ENCODE peak calls at places on chromosomes 4 and X, in nine cellular contexts. C is AML-193; P is GM03348; F is left lung; I is PC-3; D is stimulated activated CD4-positive, alpha-beta T cell treated with anti-CD3 and anti-CD28 coated beads, Interleukin-1b, Interleukin-23, amount 100 ng/mL, for 24 hours; Q is right cardiac atrium; T is cardiac septum; M is mammary epithelial cell. N is an unnamed sample.
A peak's percentile ranks its signal among the peaks of the same experiment; 100 is the strongest.

GRCh38 chrX:46218373-46218772 is 326.8 kb downstream of the ZNF674 start:
- DNase-seq in C (no peak), P (no peak), F (no peak), I (no peak), D (no peak), Q (no peak), T (no peak), M (peak; percentile 13), N (no peak)

GRCh38 chr4:111556141-111556781 is 589.0 kb upstream of the FAM241A start:
- DNase-seq in C (no peak), P (peak; percentile 17), F (no peak), I (no peak), D (no peak), Q (no peak), T (no peak), M (no peak), N (no peak)

GRCh38 chrX:119916310-119916709 is 20.6 kb downstream of the AKAP14 start:
- DNase-seq in C (no peak), P (no peak), F (no peak), I (no peak), D (no peak), Q (no peak), T (no peak), M (no peak), N (no peak)

GRCh38 chrX:34126011-34126410 is 6.1 kb downstream of the FAM47A start:
- DNase-seq in C (no peak), P (no peak), F (peak; percentile 7), I (no peak), D (no peak), Q (no peak), T (no peak), M (no peak), N (no peak)

GRCh38 chrX:53280316-53280702 is 1.1 kb downstream of the IQSEC2 start:
- DNase-seq in C (no peak), P (no peak), F (no peak), I (no peak), D (no peak), Q (no peak), T (no peak), M (no peak), N (no peak)

GRCh38 chrX:106954041-106954440 is 33.8 kb downstream of the CLDN2 start:
- DNase-seq in C (no peak), P (no peak), F (no peak), I (no peak), D (no peak), Q (no peak), T (no peak), M (no peak), N (no peak)

GRCh38 chr4:127759893-127760292 is 22.2 kb upstream of the HSPA4L start:
- DNase-seq in C (no peak), P (no peak), F (no peak), I (peak; percentile 81), D (no peak), Q (no peak), T (no peak), M (peak; percentile 31), N (no peak)

GRCh38 chr4:76950846-76951321 is 1.3 kb downstream of the SEPTIN11 start:
- DNase-seq in C (no peak), P (peak; percentile 56), F (peak; percentile 63), I (peak; percentile 18), D (no peak), Q (no peak), T (no peak), M (peak; percentile 71), N (peak; percentile 53)

GRCh38 chr4:109134921-109135320 is 167.5 kb downstream of the COL25A1 start:
- DNase-seq in C (no peak), P (no peak), F (no peak), I (no peak), D (no peak), Q (no peak), T (no peak), M (no peak), N (no peak)

GRCh38 chr4:67198757-67199156 is 346.5 kb downstream of the CENPC start:
- DNase-seq in C (peak; percentile 34), P (no peak), F (no peak), I (peak; percentile 77), D (no peak), Q (no peak), T (no peak), M (peak; percentile 42), N (no peak)

GRCh38 chr4:128517096-128517738 is 229.6 kb upstream of the PGRMC2 start:
- DNase-seq in C (no peak), P (peak; percentile 23), F (no peak), I (no peak), D (no peak), Q (no peak), T (no peak), M (no peak), N (no peak)

GRCh38 chr4:152778656-152779512 is 646 bp downstream of the TIGD4 start:
- DNase-seq in C (no peak), P (peak; percentile 41), F (peak; percentile 81), I (peak; percentile 6), D (peak; percentile 5), Q (no peak), T (no peak), M (peak; percentile 30), N (peak; percentile 50)

GRCh38 chr4:17511950-17512795 is at the start of gene QDPR:
- DNase-seq in C (peak; percentile 75), P (peak; percentile 95), F (peak; percentile 97), I (peak; percentile 80), D (peak; percentile 59), Q (peak; percentile 95), T (peak; percentile 90), M (peak; percentile 64), N (peak; percentile 82)

GRCh38 chr4:172953896-172954568 is 214.6 kb upstream of the GALNT7 start:
- DNase-seq in C (no peak), P (no peak), F (no peak), I (peak; percentile 42), D (no peak), Q (no peak), T (no peak), M (peak; percentile 11), N (no peak)

GRCh38 chr4:7297881-7298280 is 105.5 kb downstream of the SORCS2 start:
- DNase-seq in C (no peak), P (no peak), F (peak; percentile 58), I (no peak), D (no peak), Q (no peak), T (no peak), M (no peak), N (no peak)

GRCh38 chr4:52750819-52751348 is 341 bp downstream of the ERVMER34-1 start:
- DNase-seq in C (no peak), P (peak; percentile 56), F (peak; percentile 79), I (peak; percentile 14), D (no peak), Q (peak; percentile 44), T (no peak), M (peak; percentile 54), N (peak; percentile 19)

GRCh38 chrX:136933617-136934145 is 53.2 kb upstream of the RBMX start:
- DNase-seq in C (no peak), P (no peak), F (no peak), I (no peak), D (no peak), Q (no peak), T (no peak), M (no peak), N (no peak)

GRCh38 chr4:107060388-107060787 is 24.3 kb upstream of the DKK2 start:
- DNase-seq in C (no peak), P (no peak), F (no peak), I (no peak), D (no peak), Q (no peak), T (no peak), M (no peak), N (no peak)

GRCh38 chr4:172851534-172851933 is 317.1 kb upstream of the GALNT7 start:
- DNase-seq in C (no peak), P (no peak), F (no peak), I (peak; percentile 26), D (no peak), Q (no peak), T (no peak), M (peak; percentile 62), N (no peak)